ENCODE peak calls at places on chromosomes 12 and 14, in seven cellular contexts. K, U, M, G, Y, P and O are unnamed samples.

GRCh38 chr12:96751626-96752025 is 155.4 kb upstream of the NEDD1 start:
- DNase-seq in K (no peak), U (no peak), M (no peak), G (no peak), Y (no peak), P (peak), O (no peak)

GRCh38 chr12:45494279-45494678 is 235.2 kb upstream of the ARID2 start:
- DNase-seq in K (no peak), U (no peak), M (no peak), G (no peak), Y (no peak), P (no peak), O (no peak)

GRCh38 chr14:99230271-99231141 is 41.5 kb downstream of the BCL11B start:
- DNase-seq in K (peak), U (peak), M (no peak), G (peak), Y (peak), P (no peak), O (no peak)

GRCh38 chr12:130581782-130582181 is 134.3 kb downstream of the RIMBP2 start:
- DNase-seq in K (no peak), U (no peak), M (no peak), G (no peak), Y (no peak), P (no peak), O (no peak)

GRCh38 chr12:56487448-56488040 is 417 bp downstream of the GLS2 start:
- DNase-seq in K (no peak), U (no peak), M (peak), G (peak), Y (peak), P (peak), O (peak)

GRCh38 chr12:114683709-114684097 is 272 bp downstream of the TBX3 start:
- DNase-seq in K (no peak), U (no peak), M (no peak), G (no peak), Y (no peak), P (no peak), O (no peak)

GRCh38 chr14:74425525-74426201 is 347 bp downstream of the SYNDIG1L start:
- DNase-seq in K (peak), U (peak), M (no peak), G (peak), Y (peak), P (no peak), O (no peak)

GRCh38 chr12:563899-564298 is 99.3 kb downstream of the NINJ2 start:
- DNase-seq in K (no peak), U (no peak), M (no peak), G (no peak), Y (no peak), P (no peak), O (no peak)

GRCh38 chr12:95975491-95975890 is 20.7 kb downstream of the HAL start:
- DNase-seq in K (no peak), U (no peak), M (no peak), G (no peak), Y (no peak), P (no peak), O (no peak)

GRCh38 chr12:29517265-29517664 is 19.8 kb upstream of the OVCH1 start:
- DNase-seq in K (no peak), U (no peak), M (no peak), G (no peak), Y (no peak), P (no peak), O (no peak)

GRCh38 chr12:32003654-32004053 is 44.4 kb downstream of the RESF1 start:
- DNase-seq in K (no peak), U (no peak), M (no peak), G (no peak), Y (no peak), P (no peak), O (no peak)

GRCh38 chr12:93009533-93009932 is 80.4 kb upstream of the EEA1 start:
- DNase-seq in K (no peak), U (no peak), M (no peak), G (no peak), Y (no peak), P (no peak), O (no peak)

GRCh38 chr14:95493503-95493902 is 22.9 kb downstream of the SYNE3 start:
- DNase-seq in K (no peak), U (no peak), M (no peak), G (no peak), Y (no peak), P (no peak), O (no peak)

GRCh38 chr12:6605425-6606330 is 1.5 kb downstream of the CHD4 start:
- DNase-seq in K (peak), U (peak), M (no peak), G (peak), Y (peak), P (peak), O (peak)

GRCh38 chr14:61256826-61257468 is 24.2 kb downstream of the TMEM30B start:
- DNase-seq in K (no peak), U (no peak), M (no peak), G (no peak), Y (no peak), P (no peak), O (no peak)

GRCh38 chr12:55932546-55932919 is 1.6 kb downstream of the DGKA start:
- DNase-seq in K (no peak), U (no peak), M (no peak), G (no peak), Y (peak), P (peak), O (no peak)

GRCh38 chr12:116012757-116013156 is 264.7 kb downstream of the MED13L start:
- DNase-seq in K (no peak), U (no peak), M (no peak), G (no peak), Y (no peak), P (no peak), O (no peak)

GRCh38 chr14:64196026-64196425 is 98.1 kb downstream of the ESR2 start:
- DNase-seq in K (no peak), U (no peak), M (no peak), G (no peak), Y (no peak), P (no peak), O (no peak)

GRCh38 chr12:30908389-30909087 is 18.0 kb upstream of the TSPAN11 start:
- DNase-seq in K (no peak), U (no peak), M (no peak), G (no peak), Y (no peak), P (no peak), O (no peak)

GRCh38 chr14:67358914-67359313 is 690 bp downstream of the ATP6V1D start:
- DNase-seq in K (no peak), U (no peak), M (no peak), G (peak), Y (no peak), P (peak), O (no peak)

GRCh38 chr14:63323148-63323547 is 4.4 kb upstream of the GPHB5 start:
- DNase-seq in K (no peak), U (no peak), M (no peak), G (no peak), Y (no peak), P (peak), O (no peak)

GRCh38 chr12:52949413-52950331 is 754 bp downstream of the KRT18 start:
- DNase-seq in K (no peak), U (no peak), M (peak), G (peak), Y (no peak), P (peak), O (no peak)